ENCODE peak calls at places on chromosomes 11 and 22, in ten cellular contexts. D is psoas muscle, U is suprapubic skin, K is NCI-H1092, B is heart right ventricle, T is non-pigmented ciliary epithelial cell, N is caudate nucleus, X is left cardiac atrium, F is AG09319, J is prostate gland. M is an unnamed sample.

GRCh38 chr11:34601085-34601444 is 19.8 kb upstream of the EHF start:
- DNase-seq in D (no peak), U (no peak), K (no peak), B (no peak), T (no peak), N (no peak), X (no peak), F (no peak), J (no peak), M (no peak)

GRCh38 chr11:6156628-6157367 is 13.3 kb downstream of the OR52B2 start:
- DNase-seq in D (no peak), U (no peak), K (no peak), B (no peak), T (no peak), N (no peak), X (no peak), F (no peak), J (no peak), M (no peak)

GRCh38 chr11:88105952-88106351 is 69.3 kb downstream of the RAB38 start:
- DNase-seq in D (no peak), U (no peak), K (no peak), B (no peak), T (no peak), N (no peak), X (no peak), F (no peak), J (no peak), M (no peak)

GRCh38 chr11:107040447-107041444 is 22.5 kb upstream of the GUCY1A2 start:
- DNase-seq in D (no peak), U (no peak), K (no peak), B (no peak), T (peak; percentile 88), N (no peak), X (no peak), F (peak; percentile 38), J (no peak), M (no peak)

GRCh38 chr11:75931124-75931523 is 116.1 kb downstream of the UVRAG start:
- DNase-seq in D (no peak), U (no peak), K (no peak), B (no peak), T (no peak), N (no peak), X (no peak), F (no peak), J (no peak), M (no peak)

GRCh38 chr11:45450189-45450588 is 164.0 kb upstream of the SYT13 start:
- DNase-seq in D (no peak), U (no peak), K (no peak), B (no peak), T (no peak), N (no peak), X (no peak), F (no peak), J (peak; percentile 4), M (no peak)

GRCh38 chr11:61056566-61056965 is 45.7 kb upstream of the CD5 start:
- DNase-seq in D (no peak), U (no peak), K (peak; percentile 43), B (no peak), T (no peak), N (no peak), X (no peak), F (no peak), J (no peak), M (no peak)

GRCh38 chr11:95140397-95141030 is 50.9 kb downstream of the ENDOD1 start:
- DNase-seq in D (no peak), U (no peak), K (no peak), B (no peak), T (peak; percentile 68), N (no peak), X (no peak), F (no peak), J (no peak), M (no peak)

GRCh38 chr11:74949748-74950127 is 672 bp downstream of the SPCS2 start:
- DNase-seq in D (no peak), U (no peak), K (no peak), B (no peak), T (no peak), N (no peak), X (no peak), F (no peak), J (no peak), M (no peak)

GRCh38 chr11:101718406-101718805 is 134.6 kb upstream of the TRPC6 start:
- DNase-seq in D (no peak), U (no peak), K (no peak), B (no peak), T (no peak), N (no peak), X (no peak), F (no peak), J (no peak), M (no peak)

GRCh38 chr22:42905217-42905616 is 48.1 kb upstream of the ARFGAP3 start:
- DNase-seq in D (no peak), U (no peak), K (peak; percentile 55), B (no peak), T (no peak), N (no peak), X (no peak), F (no peak), J (no peak), M (no peak)

GRCh38 chr11:132770802-132771545 is 761.3 kb downstream of the OPCML start:
- DNase-seq in D (no peak), U (no peak), K (no peak), B (peak; percentile 10), T (no peak), N (no peak), X (no peak), F (no peak), J (no peak), M (no peak)

GRCh38 chr11:72338741-72339140 is 94.8 kb upstream of the PHOX2A start:
- DNase-seq in D (no peak), U (no peak), K (no peak), B (no peak), T (no peak), N (no peak), X (no peak), F (no peak), J (no peak), M (no peak)

GRCh38 chr11:93474122-93474521 is 69.1 kb downstream of the SMCO4 start:
- DNase-seq in D (no peak), U (no peak), K (no peak), B (no peak), T (no peak), N (no peak), X (no peak), F (no peak), J (no peak), M (no peak)

GRCh38 chr11:75591371-75591770 is 29.3 kb downstream of the SERPINH1 start:
- DNase-seq in D (no peak), U (no peak), K (no peak), B (no peak), T (no peak), N (no peak), X (no peak), F (no peak), J (no peak), M (no peak)

GRCh38 chr22:47175761-47176359 is 413.4 kb downstream of the TBC1D22A start:
- DNase-seq in D (peak; percentile 6), U (peak; percentile 44), K (no peak), B (no peak), T (no peak), N (no peak), X (no peak), F (no peak), J (no peak), M (peak; percentile 42)

GRCh38 chr11:12076840-12077534 is 33.4 kb upstream of the MICAL2 start:
- DNase-seq in D (no peak), U (peak; percentile 28), K (no peak), B (no peak), T (no peak), N (no peak), X (no peak), F (no peak), J (no peak), M (no peak)

GRCh38 chr11:65388731-65389130 is 2.3 kb downstream of the FRMD8 start:
- DNase-seq in D (no peak), U (no peak), K (no peak), B (no peak), T (no peak), N (no peak), X (no peak), F (no peak), J (no peak), M (no peak)